ENCODE peak calls at places on chromosomes 6 and 20, in seven cellular contexts. W is HAP-1, Y is heart right ventricle, J is K562, Q is adrenal gland, L is IMR-90, U is fibroblast of lung. H is an unnamed sample.
A peak's percentile ranks its signal among the peaks of the same experiment; 100 is the strongest.

GRCh38 chr6:100446922-100447899 is 17.5 kb downstream of the SIM1 start:
- DNase-seq in W (no peak), Y (no peak), J (no peak), Q (no peak), L (no peak), U (no peak), H (no peak)

GRCh38 chr20:59912609-59913008 is 20.8 kb downstream of the SYCP2 start:
- DNase-seq in W (no peak), Y (no peak), J (no peak), Q (no peak), L (no peak), U (no peak), H (no peak)

GRCh38 chr6:19782588-19782987 is 54.6 kb upstream of the ID4 start:
- DNase-seq in W (no peak), Y (no peak), J (no peak), Q (no peak), L (no peak), U (no peak), H (no peak)

GRCh38 chr6:7184502-7184901 is 76.7 kb downstream of the RREB1 start:
- DNase-seq in W (no peak), Y (no peak), J (no peak), Q (no peak), L (peak; percentile 32), U (no peak), H (no peak)

GRCh38 chr20:45118028-45118427 is 3.1 kb upstream of the WFDC5 start:
- DNase-seq in W (no peak), Y (no peak), J (peak; percentile 29), Q (no peak), L (no peak), U (no peak), H (no peak)

GRCh38 chr6:116761779-116762178 is 3.7 kb downstream of the FAM162B start:
- DNase-seq in W (no peak), Y (no peak), J (peak; percentile 12), Q (no peak), L (no peak), U (no peak), H (no peak)

GRCh38 chr6:98579089-98579488 is 255.3 kb upstream of the POU3F2 start:
- DNase-seq in W (no peak), Y (no peak), J (no peak), Q (no peak), L (no peak), U (peak; percentile 88), H (no peak)

GRCh38 chr6:42984924-42985475 is 630 bp downstream of the PPP2R5D start:
- DNase-seq in W (peak; percentile 57), Y (no peak), J (peak; percentile 38), Q (no peak), L (no peak), U (peak; percentile 11), H (no peak)

GRCh38 chr6:158220786-158221442 is 52.8 kb downstream of the GTF2H5 start:
- DNase-seq in W (peak; percentile 83), Y (peak; percentile 76), J (peak; percentile 88), Q (peak; percentile 81), L (peak; percentile 78), U (peak; percentile 68), H (peak; percentile 73)

GRCh38 chr6:142902636-142903053 is 42.3 kb downstream of the HIVEP2 start:
- DNase-seq in W (no peak), Y (peak; percentile 48), J (no peak), Q (peak; percentile 29), L (peak; percentile 99), U (peak; percentile 100), H (peak; percentile 80)

GRCh38 chr6:165889636-165890403 is 226.8 kb upstream of the PDE10A start:
- DNase-seq in W (peak; percentile 66), Y (peak; percentile 25), J (no peak), Q (peak; percentile 54), L (peak; percentile 68), U (peak; percentile 21), H (peak; percentile 13)

GRCh38 chr6:70225052-70225451 is 77.8 kb downstream of the COL9A1 start:
- DNase-seq in W (no peak), Y (peak; percentile 12), J (no peak), Q (no peak), L (no peak), U (no peak), H (no peak)

GRCh38 chr20:56003966-56004365 is 1.4 kb downstream of the CBLN4 start:
- DNase-seq in W (no peak), Y (no peak), J (no peak), Q (no peak), L (no peak), U (peak; percentile 0), H (no peak)

GRCh38 chr20:5776074-5776473 is 25.9 kb downstream of the SHLD1 start:
- DNase-seq in W (no peak), Y (no peak), J (no peak), Q (no peak), L (no peak), U (no peak), H (no peak)

GRCh38 chr6:41460742-41461336 is 85.3 kb upstream of the FOXP4 start:
- DNase-seq in W (no peak), Y (no peak), J (peak; percentile 66), Q (no peak), L (no peak), U (peak; percentile 16), H (peak; percentile 22)

GRCh38 chr20:52859156-52859887 is 112.8 kb upstream of the TSHZ2 start:
- DNase-seq in W (no peak), Y (peak; percentile 15), J (no peak), Q (peak; percentile 26), L (no peak), U (peak; percentile 87), H (no peak)

GRCh38 chr6:81838724-81839425 is 86.4 kb upstream of the TENT5A start:
- DNase-seq in W (no peak), Y (no peak), J (no peak), Q (no peak), L (no peak), U (no peak), H (no peak)

GRCh38 chr6:40852667-40853383 is 186.2 kb downstream of the UNC5CL start:
- DNase-seq in W (peak; percentile 60), Y (no peak), J (peak; percentile 79), Q (no peak), L (no peak), U (no peak), H (peak; percentile 12)

GRCh38 chr20:137668-138131 is 4.7 kb upstream of the DEFB126 start:
- DNase-seq in W (peak; percentile 38), Y (no peak), J (peak; percentile 8), Q (no peak), L (no peak), U (no peak), H (peak; percentile 15)

GRCh38 chr6:4577406-4577805 is 198.8 kb upstream of the CDYL start:
- DNase-seq in W (no peak), Y (no peak), J (no peak), Q (no peak), L (peak; percentile 99), U (peak; percentile 96), H (no peak)

GRCh38 chr6:34709386-34709785 is 12.8 kb upstream of the ILRUN start:
- DNase-seq in W (no peak), Y (peak; percentile 79), J (no peak), Q (peak; percentile 95), L (peak; percentile 83), U (peak; percentile 76), H (no peak)

GRCh38 chr6:30814137-30815084 is 69.9 kb upstream of the DDR1 start:
- DNase-seq in W (no peak), Y (no peak), J (peak; percentile 60), Q (peak; percentile 69), L (peak; percentile 84), U (peak; percentile 88), H (peak; percentile 88)

GRCh38 chr6:106556368-106556960 is 72.8 kb downstream of the RTN4IP1 start:
- DNase-seq in W (no peak), Y (no peak), J (no peak), Q (no peak), L (peak; percentile 47), U (peak; percentile 33), H (no peak)

GRCh38 chr6:35048631-35049083 is 92.5 kb downstream of the TCP11 start:
- DNase-seq in W (no peak), Y (peak; percentile 55), J (no peak), Q (peak; percentile 56), L (peak; percentile 94), U (peak; percentile 87), H (no peak)

GRCh38 chr20:62888910-62889309 is 27.3 kb upstream of the TCFL5 start:
- DNase-seq in W (no peak), Y (no peak), J (no peak), Q (no peak), L (no peak), U (no peak), H (no peak)
- H3K36me3 ChIP-seq in W (peaks cover 69% of the 10 kb centered on the region), Y (peaks cover 64% of the 10 kb centered on the region), J (peaks cover 82% of the 10 kb centered on the region), Q (peaks cover 74% of the 10 kb centered on the region), L (peaks cover 63% of the 10 kb centered on the region), U (peaks cover 35% of the 10 kb centered on the region), H (peaks cover 40% of the 10 kb centered on the region)

DNA sequence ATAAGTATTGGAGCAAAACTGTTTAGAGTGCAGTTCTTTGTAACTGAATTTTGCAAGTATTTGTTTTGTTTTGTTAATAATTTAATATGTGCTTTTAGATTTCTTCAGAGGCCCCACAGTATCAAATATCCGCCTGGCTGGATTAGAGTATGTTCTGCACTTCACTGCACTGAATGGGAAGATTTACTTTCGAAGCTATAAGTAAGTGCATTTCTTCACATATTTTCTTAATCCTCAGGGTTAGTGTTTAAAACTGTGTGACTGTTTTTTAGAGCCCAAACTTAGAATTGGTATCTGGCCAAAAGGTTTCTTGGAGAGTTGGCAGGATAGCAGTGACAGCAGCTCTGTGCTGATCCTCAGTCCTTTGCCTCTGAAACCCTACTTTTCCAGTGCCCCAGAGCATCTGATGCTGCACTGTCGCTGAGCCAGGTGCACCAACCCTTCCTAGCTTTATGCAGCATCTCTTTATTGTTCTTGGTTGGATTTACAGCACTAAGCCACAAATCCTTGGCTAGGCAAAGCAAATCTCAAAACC is 33.9 kb downstream of the RPF2 start:
- DNase-seq in W (no peak), Y (no peak), J (no peak), Q (no peak), L (no peak), U (no peak), H (no peak)
- H3K36me3 ChIP-seq in W (peaks cover 71% of the 10 kb centered on the region), Y (peaks cover 8% of the 10 kb centered on the region), J (peaks cover 80% of the 10 kb centered on the region), Q (peaks cover 18% of the 10 kb centered on the region), L (peaks cover 16% of the 10 kb centered on the region), U (peaks cover 4% of the 10 kb centered on the region), H (peaks cover 46% of the 10 kb centered on the region)

GRCh38 chr20:62831854-62832211 is 15.0 kb downstream of the COL9A3 start:
- DNase-seq in W (no peak), Y (no peak), J (no peak), Q (no peak), L (no peak), U (no peak), H (no peak)
- H3K36me3 ChIP-seq in W (no peaks in the 10 kb centered on the region), Y (no peaks in the 10 kb centered on the region), J (no peaks in the 10 kb centered on the region), Q (no peaks in the 10 kb centered on the region), L (no peaks in the 10 kb centered on the region), U (no peaks in the 10 kb centered on the region), H (no peaks in the 10 kb centered on the region)

GRCh38 chr6:44303842-44304241 is 9.3 kb downstream of the AARS2 start:
- DNase-seq in W (no peak), Y (no peak), J (no peak), Q (no peak), L (no peak), U (no peak), H (no peak)

GRCh38 chr6:44307217-44307616 is 5.9 kb downstream of the AARS2 start:
- DNase-seq in W (no peak), Y (no peak), J (no peak), Q (no peak), L (no peak), U (no peak), H (no peak)

GRCh38 chr6:44304282-44305199 is 8.6 kb downstream of the AARS2 start:
- DNase-seq in W (peak; percentile 59), Y (no peak), J (peak; percentile 78), Q (peak; percentile 34), L (peak; percentile 35), U (peak; percentile 36), H (peak; percentile 10)

GRCh38 chr6:44306710-44307109 is 6.4 kb downstream of the AARS2 start:
- DNase-seq in W (no peak), Y (no peak), J (no peak), Q (no peak), L (no peak), U (no peak), H (no peak)

GRCh38 chr6:44305200-44305725 is 7.9 kb downstream of the AARS2 start:
- DNase-seq in W (no peak), Y (no peak), J (no peak), Q (no peak), L (no peak), U (no peak), H (no peak)
- H3K36me3 ChIP-seq in W (peaks cover 86% of the 10 kb centered on the region), Y (peaks cover 73% of the 10 kb centered on the region), J (peaks cover 93% of the 10 kb centered on the region), Q (peaks cover 82% of the 10 kb centered on the region), L (peaks cover 76% of the 10 kb centered on the region), U (peaks cover 34% of the 10 kb centered on the region), H (peaks cover 32% of the 10 kb centered on the region)

H was measured in HCT116.